ENCODE peak calls at places on chromosomes 11 and 22, in seven cellular contexts. One of them, this sample, is unnamed.

GRCh38 chr11:26229270-26229669 is 102.7 kb upstream of the ANO3 start:
- DNase-seq in AG09319: no peak
- DNase-seq in cardiac fibroblast: peak; percentile 95
- DNase-seq in prostate gland: no peak
- DNase-seq in WTC11: no peak
- DNase-seq in gastrocnemius medialis: no peak
- DNase-seq in psoas muscle: no peak
- DNase-seq in this sample: no peak

GRCh38 chr22:26800858-26801257 is 143.5 kb downstream of the MIAT start:
- DNase-seq in AG09319: no peak
- DNase-seq in cardiac fibroblast: no peak
- DNase-seq in prostate gland: no peak
- DNase-seq in WTC11: peak; percentile 78
- DNase-seq in gastrocnemius medialis: no peak
- DNase-seq in psoas muscle: no peak
- DNase-seq in this sample: no peak

GRCh38 chr22:31082606-31083376 is 1.7 kb downstream of the SMTN start:
- DNase-seq in AG09319: peak; percentile 41
- DNase-seq in cardiac fibroblast: peak; percentile 79
- DNase-seq in prostate gland: peak; percentile 50
- DNase-seq in WTC11: peak; percentile 72
- DNase-seq in gastrocnemius medialis: no peak
- DNase-seq in psoas muscle: peak; percentile 67
- DNase-seq in this sample: no peak

GRCh38 chr22:44931077-44931540 is 78.7 kb downstream of the PHF21B start:
- DNase-seq in AG09319: peak; percentile 12
- DNase-seq in cardiac fibroblast: peak; percentile 27
- DNase-seq in prostate gland: no peak
- DNase-seq in WTC11: no peak
- DNase-seq in gastrocnemius medialis: no peak
- DNase-seq in psoas muscle: peak; percentile 29
- DNase-seq in this sample: no peak

GRCh38 chr22:40764743-40765441 is 54.3 kb downstream of the SLC25A17 start:
- DNase-seq in AG09319: no peak
- DNase-seq in cardiac fibroblast: no peak
- DNase-seq in prostate gland: no peak
- DNase-seq in WTC11: no peak
- DNase-seq in gastrocnemius medialis: no peak
- DNase-seq in psoas muscle: no peak
- DNase-seq in this sample: no peak

GRCh38 chr11:30422389-30422788 is 99.5 kb downstream of the ARL14EP start:
- DNase-seq in AG09319: no peak
- DNase-seq in cardiac fibroblast: no peak
- DNase-seq in prostate gland: peak; percentile 38
- DNase-seq in WTC11: no peak
- DNase-seq in gastrocnemius medialis: no peak
- DNase-seq in psoas muscle: no peak
- DNase-seq in this sample: no peak

GRCh38 chr11:95363710-95364109 is 132.7 kb upstream of the SESN3 start:
- DNase-seq in AG09319: no peak
- DNase-seq in cardiac fibroblast: no peak
- DNase-seq in prostate gland: no peak
- DNase-seq in WTC11: peak; percentile 65
- DNase-seq in gastrocnemius medialis: no peak
- DNase-seq in psoas muscle: no peak
- DNase-seq in this sample: no peak

GRCh38 chr11:12091957-12092558 is 18.3 kb upstream of the MICAL2 start:
- DNase-seq in AG09319: no peak
- DNase-seq in cardiac fibroblast: no peak
- DNase-seq in prostate gland: no peak
- DNase-seq in WTC11: no peak
- DNase-seq in gastrocnemius medialis: no peak
- DNase-seq in psoas muscle: no peak
- DNase-seq in this sample: no peak

GRCh38 chr11:27012254-27012921 is 18.5 kb downstream of the FIBIN start:
- DNase-seq in AG09319: peak; percentile 24
- DNase-seq in cardiac fibroblast: peak; percentile 83
- DNase-seq in prostate gland: no peak
- DNase-seq in WTC11: no peak
- DNase-seq in gastrocnemius medialis: no peak
- DNase-seq in psoas muscle: no peak
- DNase-seq in this sample: no peak

GRCh38 chr22:29782061-29782845 is 15.1 kb downstream of the UQCR10 start:
- DNase-seq in AG09319: no peak
- DNase-seq in cardiac fibroblast: peak; percentile 50
- DNase-seq in prostate gland: peak; percentile 89
- DNase-seq in WTC11: no peak
- DNase-seq in gastrocnemius medialis: peak; percentile 68
- DNase-seq in psoas muscle: peak; percentile 52
- DNase-seq in this sample: peak; percentile 54

GRCh38 chr11:85884581-85885021 is 29.4 kb downstream of the CCDC83 start:
- DNase-seq in AG09319: no peak
- DNase-seq in cardiac fibroblast: peak; percentile 5
- DNase-seq in prostate gland: no peak
- DNase-seq in WTC11: no peak
- DNase-seq in gastrocnemius medialis: no peak
- DNase-seq in psoas muscle: no peak
- DNase-seq in this sample: no peak

GRCh38 chr11:24935059-24935458 is 438.2 kb downstream of the LUZP2 start:
- DNase-seq in AG09319: no peak
- DNase-seq in cardiac fibroblast: no peak
- DNase-seq in prostate gland: no peak
- DNase-seq in WTC11: no peak
- DNase-seq in gastrocnemius medialis: no peak
- DNase-seq in psoas muscle: no peak
- DNase-seq in this sample: no peak

GRCh38 chr11:70705930-70706329 is 307.6 kb downstream of the CTTN start:
- DNase-seq in AG09319: no peak
- DNase-seq in cardiac fibroblast: no peak
- DNase-seq in prostate gland: no peak
- DNase-seq in WTC11: no peak
- DNase-seq in gastrocnemius medialis: no peak
- DNase-seq in psoas muscle: no peak
- DNase-seq in this sample: no peak

GRCh38 chr11:3810951-3811350 is 2.6 kb downstream of the PGAP2 start:
- DNase-seq in AG09319: no peak
- DNase-seq in cardiac fibroblast: no peak
- DNase-seq in prostate gland: no peak
- DNase-seq in WTC11: no peak
- DNase-seq in gastrocnemius medialis: peak; percentile 24
- DNase-seq in psoas muscle: no peak
- DNase-seq in this sample: no peak

GRCh38 chr11:10401696-10402392 is 53.2 kb upstream of the AMPD3 start:
- DNase-seq in AG09319: no peak
- DNase-seq in cardiac fibroblast: no peak
- DNase-seq in prostate gland: no peak
- DNase-seq in WTC11: no peak
- DNase-seq in gastrocnemius medialis: no peak
- DNase-seq in psoas muscle: no peak
- DNase-seq in this sample: no peak

GRCh38 chr11:119303227-119303718 is 13.7 kb downstream of the MCAM start:
- DNase-seq in AG09319: no peak
- DNase-seq in cardiac fibroblast: no peak
- DNase-seq in prostate gland: no peak
- DNase-seq in WTC11: no peak
- DNase-seq in gastrocnemius medialis: no peak
- DNase-seq in psoas muscle: no peak
- DNase-seq in this sample: no peak

GRCh38 chr11:63919267-63920125 is 2.5 kb upstream of the RCOR2 start:
- DNase-seq in AG09319: no peak
- DNase-seq in cardiac fibroblast: no peak
- DNase-seq in prostate gland: no peak
- DNase-seq in WTC11: peak; percentile 94
- DNase-seq in gastrocnemius medialis: no peak
- DNase-seq in psoas muscle: peak; percentile 39
- DNase-seq in this sample: no peak

GRCh38 chr11:61683961-61684869 is 4.0 kb downstream of the DAGLA start:
- DNase-seq in AG09319: no peak
- DNase-seq in cardiac fibroblast: no peak
- DNase-seq in prostate gland: no peak
- DNase-seq in WTC11: no peak
- DNase-seq in gastrocnemius medialis: no peak
- DNase-seq in psoas muscle: no peak
- DNase-seq in this sample: no peak

GRCh38 chr11:107844041-107844440 is 14.5 kb downstream of the SLC35F2 start:
- DNase-seq in AG09319: no peak
- DNase-seq in cardiac fibroblast: no peak
- DNase-seq in prostate gland: no peak
- DNase-seq in WTC11: no peak
- DNase-seq in gastrocnemius medialis: no peak
- DNase-seq in psoas muscle: no peak
- DNase-seq in this sample: no peak

GRCh38 chr11:11740081-11740702 is 101.6 kb upstream of the USP47 start:
- DNase-seq in AG09319: no peak
- DNase-seq in cardiac fibroblast: no peak
- DNase-seq in prostate gland: no peak
- DNase-seq in WTC11: no peak
- DNase-seq in gastrocnemius medialis: no peak
- DNase-seq in psoas muscle: no peak
- DNase-seq in this sample: no peak

DNA sequence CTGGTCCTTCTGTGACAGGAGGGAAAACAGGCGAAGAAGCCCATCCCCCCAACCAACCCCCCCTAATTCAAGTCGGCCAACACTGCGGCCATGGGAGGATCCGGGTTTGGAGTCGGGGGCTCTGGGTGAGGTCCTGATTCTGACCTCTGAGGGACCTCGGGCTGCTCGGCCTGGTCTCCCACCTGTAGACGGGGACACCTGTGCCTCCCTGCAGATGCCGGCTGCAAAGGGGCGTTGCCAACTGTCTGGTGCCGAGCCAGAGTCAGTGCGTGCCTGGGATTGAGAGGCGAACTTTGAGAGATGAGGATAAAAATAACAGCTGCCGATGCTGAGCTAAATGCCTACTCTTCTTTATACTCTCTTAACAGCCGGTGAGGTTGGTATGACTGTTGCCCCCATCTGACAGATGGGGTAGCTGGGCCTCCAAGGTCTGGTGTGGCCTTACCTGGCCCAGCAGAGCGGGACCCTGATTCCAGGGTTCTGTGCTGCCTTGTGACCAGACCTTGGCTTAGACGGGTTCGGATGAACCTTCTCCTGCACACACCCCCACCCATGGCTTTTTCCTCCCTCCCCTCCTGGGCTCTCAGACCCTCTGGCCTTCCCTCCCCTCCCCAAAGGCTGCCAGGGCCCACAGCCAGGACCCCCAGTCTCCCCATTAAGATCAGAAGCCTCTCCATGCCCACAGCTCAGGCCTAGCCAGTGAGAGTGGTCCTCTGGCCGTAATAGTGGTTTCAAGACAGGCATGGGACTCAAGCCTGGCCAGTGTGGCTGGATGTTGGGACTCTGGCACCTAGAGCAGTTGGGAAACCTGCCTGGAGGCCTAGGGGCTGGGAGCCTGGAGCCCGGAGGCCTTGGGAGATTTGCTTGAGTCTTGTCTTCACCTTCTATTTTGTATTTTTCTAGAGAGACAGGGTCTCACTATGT is 41.7 kb downstream of the KCNJ4 start:
- DNase-seq in AG09319: no peak
- DNase-seq in cardiac fibroblast: no peak
- DNase-seq in prostate gland: no peak
- DNase-seq in WTC11: peak; percentile 11
- DNase-seq in gastrocnemius medialis: no peak
- DNase-seq in psoas muscle: no peak
- DNase-seq in this sample: peak; percentile 46
- TF ChIP-seq CTCF in AG09319: no peak
- TF ChIP-seq CTCF in cardiac fibroblast: no peak
- TF ChIP-seq CTCF in prostate gland: no peak
- TF ChIP-seq CTCF in WTC11: no peak
- TF ChIP-seq CTCF in gastrocnemius medialis: no peak
- TF ChIP-seq CTCF in psoas muscle: no peak
- TF ChIP-seq CTCF in this sample: no peak

DNA sequence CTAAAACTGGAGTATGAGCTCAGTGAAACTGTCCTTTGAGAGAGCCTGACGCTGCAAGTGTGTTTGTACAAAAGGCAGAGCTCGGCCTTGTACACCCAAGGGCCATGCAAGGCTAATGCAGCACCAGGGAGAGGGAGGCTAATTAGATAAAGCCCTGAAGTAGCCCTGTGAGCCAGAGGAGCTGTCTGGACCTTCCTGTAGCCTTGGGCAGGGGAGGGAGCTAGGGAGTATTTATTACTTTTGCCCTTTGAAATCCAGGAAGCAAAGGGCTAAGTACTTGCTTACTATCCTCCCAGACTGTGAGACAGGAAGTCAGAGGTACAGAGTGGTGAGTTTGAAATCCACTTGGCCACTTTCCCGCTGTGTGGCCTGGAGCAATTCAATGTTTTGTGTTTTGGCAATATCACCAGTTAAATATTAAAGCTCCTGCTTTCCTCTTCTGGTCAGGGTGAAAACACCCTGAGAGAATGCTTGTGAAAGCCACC is 10.2 kb upstream of the LDHA start:
- DNase-seq in AG09319: peak; percentile 77
- DNase-seq in cardiac fibroblast: peak; percentile 94
- DNase-seq in prostate gland: peak; percentile 77
- DNase-seq in WTC11: no peak
- DNase-seq in gastrocnemius medialis: peak; percentile 41
- DNase-seq in psoas muscle: peak; percentile 64
- DNase-seq in this sample: no peak
- TF ChIP-seq CTCF in AG09319: no peak
- TF ChIP-seq CTCF in cardiac fibroblast: no peak
- TF ChIP-seq CTCF in prostate gland: no peak
- TF ChIP-seq CTCF in WTC11: no peak
- TF ChIP-seq CTCF in gastrocnemius medialis: no peak
- TF ChIP-seq CTCF in psoas muscle: no peak
- TF ChIP-seq CTCF in this sample: peak; percentile 12

GRCh38 chr11:69444381-69445130 is 36.9 kb upstream of the LINC01488 start:
- DNase-seq in AG09319: peak; percentile 87
- DNase-seq in cardiac fibroblast: peak; percentile 95
- DNase-seq in prostate gland: peak; percentile 91
- DNase-seq in WTC11: peak; percentile 64
- DNase-seq in gastrocnemius medialis: peak; percentile 50
- DNase-seq in psoas muscle: peak; percentile 74
- DNase-seq in this sample: peak; percentile 89
- TF ChIP-seq CTCF in AG09319: peak; percentile 41
- TF ChIP-seq CTCF in cardiac fibroblast: peak; percentile 56
- TF ChIP-seq CTCF in prostate gland: peak; percentile 22
- TF ChIP-seq CTCF in WTC11: peak; percentile 42
- TF ChIP-seq CTCF in gastrocnemius medialis: peak; percentile 11
- TF ChIP-seq CTCF in psoas muscle: peak; percentile 31
- TF ChIP-seq CTCF in this sample: peak; percentile 51

GRCh38 chr11:8933931-8934330 is 1.2 kb upstream of the C11orf16 start:
- DNase-seq in AG09319: no peak
- DNase-seq in cardiac fibroblast: no peak
- DNase-seq in prostate gland: no peak
- DNase-seq in WTC11: no peak
- DNase-seq in gastrocnemius medialis: no peak
- DNase-seq in psoas muscle: no peak
- DNase-seq in this sample: no peak
- TF ChIP-seq CTCF in AG09319: no peak
- TF ChIP-seq CTCF in cardiac fibroblast: peak; percentile 26
- TF ChIP-seq CTCF in prostate gland: no peak
- TF ChIP-seq CTCF in WTC11: no peak
- TF ChIP-seq CTCF in gastrocnemius medialis: no peak
- TF ChIP-seq CTCF in psoas muscle: no peak
- TF ChIP-seq CTCF in this sample: no peak

DNA sequence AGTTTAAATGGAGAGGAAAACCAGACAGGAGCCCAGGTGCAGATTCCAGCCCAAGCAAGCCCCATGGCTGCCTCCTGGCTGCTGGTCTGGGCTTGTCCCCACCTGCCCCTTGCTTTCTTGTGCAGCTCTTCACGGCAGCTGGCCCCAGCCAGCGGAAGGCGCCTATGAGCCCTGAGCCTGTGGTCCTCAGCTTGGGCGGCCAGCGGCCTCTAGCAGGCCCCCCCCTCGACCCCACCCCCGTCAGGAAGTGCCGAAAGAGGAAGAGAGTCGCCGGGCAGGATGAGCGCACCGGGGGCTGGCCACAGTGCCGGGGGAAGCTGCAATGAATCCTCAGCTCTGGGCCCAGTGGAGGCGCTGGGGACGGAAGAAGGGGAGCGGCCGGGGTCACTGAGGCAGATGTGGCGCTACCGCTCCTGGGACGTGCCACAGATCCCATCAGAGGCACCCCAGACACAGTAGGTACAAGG is 2.1 kb upstream of the DGKZ start:
- DNase-seq in AG09319: no peak
- DNase-seq in cardiac fibroblast: no peak
- DNase-seq in prostate gland: peak; percentile 67
- DNase-seq in WTC11: peak; percentile 55
- DNase-seq in gastrocnemius medialis: no peak
- DNase-seq in psoas muscle: no peak
- DNase-seq in this sample: peak; percentile 84
- TF ChIP-seq CTCF in AG09319: no peak
- TF ChIP-seq CTCF in cardiac fibroblast: no peak
- TF ChIP-seq CTCF in prostate gland: no peak
- TF ChIP-seq CTCF in WTC11: no peak
- TF ChIP-seq CTCF in gastrocnemius medialis: no peak
- TF ChIP-seq CTCF in psoas muscle: no peak
- TF ChIP-seq CTCF in this sample: no peak